ENCODE peak calls at places on chromosomes 4 and X, in eight cellular contexts. K is adrenal gland; F is NCI-H187; Y is MM.1S; V is NCI-H1417; X is omental fat pad; R is hippocampal formation; Q is CD4-positive, alpha-beta T cell. L is an unnamed sample.

GRCh38 chrX:17617794-17618193 is 119.5 kb upstream of the SCML1 start:
- DNase-seq in K (no peak), F (no peak), Y (no peak), V (no peak), X (no peak), R (no peak), Q (no peak), L (no peak)

GRCh38 chr4:184273166-184274147 is 55.8 kb upstream of the ENPP6 start:
- DNase-seq in K (no peak), F (no peak), Y (no peak), V (no peak), X (no peak), R (no peak), Q (no peak), L (no peak)

GRCh38 chrX:43481601-43482000 is 174.5 kb upstream of the MAOA start:
- DNase-seq in K (no peak), F (no peak), Y (no peak), V (no peak), X (no peak), R (no peak), Q (no peak), L (no peak)

GRCh38 chr4:83125738-83126141 is 11.2 kb upstream of the PLAC8 start:
- DNase-seq in K (no peak), F (no peak), Y (no peak), V (no peak), X (no peak), R (no peak), Q (peak; percentile 27), L (no peak)

GRCh38 chrX:20746690-20747089 is 480.0 kb upstream of the RPS6KA3 start:
- DNase-seq in K (no peak), F (no peak), Y (no peak), V (no peak), X (no peak), R (no peak), Q (no peak), L (no peak)

GRCh38 chr4:37780444-37781133 is 45.9 kb upstream of the PGM2 start:
- DNase-seq in K (peak; percentile 21), F (no peak), Y (peak; percentile 39), V (no peak), X (no peak), R (no peak), Q (peak; percentile 39), L (no peak)

GRCh38 chrX:9656277-9656676 is 109.4 kb downstream of the GPR143 start:
- DNase-seq in K (peak; percentile 33), F (peak; percentile 44), Y (no peak), V (peak; percentile 28), X (no peak), R (no peak), Q (no peak), L (no peak)

GRCh38 chr4:33649015-33649414 is 2595.3 kb downstream of the ARAP2 start:
- DNase-seq in K (no peak), F (no peak), Y (no peak), V (no peak), X (no peak), R (no peak), Q (no peak), L (peak; percentile 0)

GRCh38 chrX:144275403-144275802 is 391.5 kb downstream of the UBE2NL start:
- DNase-seq in K (no peak), F (no peak), Y (no peak), V (peak; percentile 63), X (no peak), R (peak; percentile 2), Q (no peak), L (peak; percentile 11)

GRCh38 chrX:44308869-44309268 is 34.6 kb downstream of the EFHC2 start:
- DNase-seq in K (no peak), F (no peak), Y (no peak), V (no peak), X (no peak), R (no peak), Q (no peak), L (no peak)

GRCh38 chrX:39815621-39816020 is 282.1 kb downstream of the BCOR start:
- DNase-seq in K (no peak), F (no peak), Y (no peak), V (no peak), X (no peak), R (no peak), Q (no peak), L (no peak)

L was measured in NCI-H2171.